ENCODE peak calls at places on chromosomes 4 and X, in nine cellular contexts. R, U, X, K, M, Q, H, L and N are unnamed samples.

GRCh38 chrX:50081282-50081955 is 119.4 kb downstream of the AKAP4 start:
- DNase-seq in U (peak), Q (peak), K (peak), H (no peak), M (peak), X (no peak), R (peak), L (peak), N (peak)

GRCh38 chrX:9337056-9337455 is 127.8 kb upstream of the TBL1X start:
- DNase-seq in R (no peak), X (no peak), M (no peak), U (no peak), Q (no peak), L (no peak), H (no peak), K (no peak), N (no peak)

GRCh38 chr4:2423066-2423465 is 4.3 kb downstream of the CFAP99 start:
- DNase-seq in K (no peak), L (no peak), U (no peak), Q (no peak), H (no peak), X (no peak), R (no peak), M (no peak), N (no peak)

GRCh38 chr4:173237152-173237551 is 68.5 kb downstream of the GALNT7 start:
- DNase-seq in L (no peak), R (no peak), M (no peak), U (no peak), Q (no peak), X (no peak), K (no peak), H (no peak), N (no peak)

GRCh38 chrX:12292996-12293765 is 154.9 kb downstream of the FRMPD4 start:
- DNase-seq in K (no peak), H (no peak), L (peak), Q (no peak), X (no peak), U (no peak), M (no peak), R (no peak), N (no peak)

GRCh38 chr4:173934201-173934600 is 349.3 kb downstream of the FBXO8 start:
- DNase-seq in Q (no peak), X (no peak), K (no peak), R (no peak), U (no peak), H (no peak), L (no peak), M (no peak), N (no peak)

GRCh38 chr4:168631241-168632151 is 134.6 kb downstream of the PALLD start:
- DNase-seq in U (no peak), L (peak), H (no peak), R (peak), X (no peak), Q (peak), K (peak), M (peak), N (peak)

GRCh38 chr4:34732170-34732569 is 1512.1 kb downstream of the ARAP2 start:
- DNase-seq in U (no peak), X (no peak), H (no peak), M (no peak), L (no peak), R (no peak), K (no peak), Q (no peak), N (no peak)

GRCh38 chr4:182653596-182653995 is 263.6 kb downstream of the DCTD start:
- DNase-seq in M (no peak), L (peak), X (no peak), R (no peak), U (no peak), K (no peak), H (no peak), Q (no peak), N (no peak)

GRCh38 chr4:7786040-7786439 is 153.6 kb downstream of the AFAP1 start:
- DNase-seq in U (no peak), X (no peak), L (no peak), H (no peak), K (no peak), M (no peak), R (no peak), Q (no peak), N (no peak)

GRCh38 chr4:166021617-166022016 is 148.6 kb downstream of the TLL1 start:
- DNase-seq in R (no peak), H (no peak), K (no peak), M (no peak), Q (no peak), L (no peak), X (no peak), U (no peak), N (no peak)